ENCODE peak calls at places on chromosomes 5 and 9, in four cellular contexts. One of them, this sample, is unnamed.

GRCh38 chr5:62093981-62094380 is 212.0 kb upstream of the KIF2A start:
- DNase-seq in stomach: no peak
- DNase-seq in RCC 7860: peak
- DNase-seq in nucleus accumbens: peak
- DNase-seq in this sample: peak

GRCh38 chr5:102975040-102975439 is 144.9 kb downstream of the GIN1 start:
- DNase-seq in stomach: no peak
- DNase-seq in RCC 7860: no peak
- DNase-seq in nucleus accumbens: no peak
- DNase-seq in this sample: no peak

GRCh38 chr9:29806941-29807625 is 2233.8 kb upstream of the C9orf72 start:
- DNase-seq in stomach: no peak
- DNase-seq in RCC 7860: no peak
- DNase-seq in nucleus accumbens: no peak
- DNase-seq in this sample: no peak

GRCh38 chr9:123680382-123680781 is 249.5 kb downstream of the DENND1A start:
- DNase-seq in stomach: no peak
- DNase-seq in RCC 7860: no peak
- DNase-seq in nucleus accumbens: no peak
- DNase-seq in this sample: no peak

GRCh38 chr9:98644011-98644410 is 64.7 kb downstream of the GABBR2 start:
- DNase-seq in stomach: no peak
- DNase-seq in RCC 7860: no peak
- DNase-seq in nucleus accumbens: no peak
- DNase-seq in this sample: no peak

GRCh38 chr5:139961435-139962157 is 81.5 kb downstream of the NRG2 start:
- DNase-seq in stomach: no peak
- DNase-seq in RCC 7860: no peak
- DNase-seq in nucleus accumbens: no peak
- DNase-seq in this sample: no peak

GRCh38 chr9:125789196-125789595 is 42.0 kb downstream of the PBX3 start:
- DNase-seq in stomach: no peak
- DNase-seq in RCC 7860: no peak
- DNase-seq in nucleus accumbens: no peak
- DNase-seq in this sample: no peak

GRCh38 chr9:97802276-97802675 is 50.8 kb upstream of the FOXE1 start:
- DNase-seq in stomach: no peak
- DNase-seq in RCC 7860: peak
- DNase-seq in nucleus accumbens: no peak
- DNase-seq in this sample: no peak

GRCh38 chr5:129749101-129749500 is 1.2 kb downstream of the MINAR2 start:
- DNase-seq in stomach: no peak
- DNase-seq in RCC 7860: no peak
- DNase-seq in nucleus accumbens: no peak
- DNase-seq in this sample: no peak

GRCh38 chr5:122532035-122532434 is 220.0 kb downstream of the SNCAIP start:
- DNase-seq in stomach: no peak
- DNase-seq in RCC 7860: no peak
- DNase-seq in nucleus accumbens: no peak
- DNase-seq in this sample: no peak

GRCh38 chr9:79387091-79387490 is 184.7 kb upstream of the TLE4 start:
- DNase-seq in stomach: no peak
- DNase-seq in RCC 7860: peak
- DNase-seq in nucleus accumbens: no peak
- DNase-seq in this sample: no peak

GRCh38 chr9:34997375-34997774 is 7.8 kb downstream of the DNAJB5 start:
- DNase-seq in stomach: no peak
- DNase-seq in RCC 7860: no peak
- DNase-seq in nucleus accumbens: no peak
- DNase-seq in this sample: no peak

GRCh38 chr5:137101544-137101943 is 397.6 kb downstream of the SPOCK1 start:
- DNase-seq in stomach: no peak
- DNase-seq in RCC 7860: no peak
- DNase-seq in nucleus accumbens: no peak
- DNase-seq in this sample: no peak

GRCh38 chr9:112323378-112323854 is 10.0 kb downstream of the PTBP3 start:
- DNase-seq in stomach: no peak
- DNase-seq in RCC 7860: no peak
- DNase-seq in nucleus accumbens: no peak
- DNase-seq in this sample: no peak

GRCh38 chr5:44002381-44002901 is 386.8 kb downstream of the FGF10 start:
- DNase-seq in stomach: peak
- DNase-seq in RCC 7860: peak
- DNase-seq in nucleus accumbens: no peak
- DNase-seq in this sample: no peak

GRCh38 chr9:127667906-127668305 is 38.9 kb upstream of the CFAP157 start:
- DNase-seq in stomach: no peak
- DNase-seq in RCC 7860: no peak
- DNase-seq in nucleus accumbens: no peak
- DNase-seq in this sample: no peak

GRCh38 chr5:159463590-159464321 is 133.5 kb upstream of the IL12B start:
- DNase-seq in stomach: no peak
- DNase-seq in RCC 7860: peak
- DNase-seq in nucleus accumbens: no peak
- DNase-seq in this sample: no peak

GRCh38 chr9:4686584-4686983 is 7.2 kb downstream of the CDC37L1 start:
- DNase-seq in stomach: no peak
- DNase-seq in RCC 7860: no peak
- DNase-seq in nucleus accumbens: no peak
- DNase-seq in this sample: no peak

GRCh38 chr9:93094294-93095204 is 1.5 kb upstream of the CARD19 start:
- DNase-seq in stomach: no peak
- DNase-seq in RCC 7860: no peak
- DNase-seq in nucleus accumbens: peak
- DNase-seq in this sample: no peak

GRCh38 chr9:128723352-128723865 is 518 bp downstream of the ZDHHC12 start:
- DNase-seq in stomach: no peak
- DNase-seq in RCC 7860: no peak
- DNase-seq in nucleus accumbens: no peak
- DNase-seq in this sample: no peak

GRCh38 chr5:73940026-73940425 is 314.0 kb downstream of the ARHGEF28 start:
- DNase-seq in stomach: no peak
- DNase-seq in RCC 7860: peak
- DNase-seq in nucleus accumbens: no peak
- DNase-seq in this sample: peak

GRCh38 chr9:124040186-124040920 is 28.8 kb downstream of the LHX2 start:
- DNase-seq in stomach: no peak
- DNase-seq in RCC 7860: no peak
- DNase-seq in nucleus accumbens: no peak
- DNase-seq in this sample: no peak

GRCh38 chr5:81105261-81105877 is 127.8 kb upstream of the CKMT2 start:
- DNase-seq in stomach: no peak
- DNase-seq in RCC 7860: no peak
- DNase-seq in nucleus accumbens: no peak
- DNase-seq in this sample: no peak

GRCh38 chr9:81293651-81294050 is 395.7 kb downstream of the TLE1 start:
- DNase-seq in stomach: no peak
- DNase-seq in RCC 7860: no peak
- DNase-seq in nucleus accumbens: no peak
- DNase-seq in this sample: no peak

GRCh38 chr5:179311091-179311470 is 34.2 kb downstream of the ADAMTS2 start:
- DNase-seq in stomach: no peak
- DNase-seq in RCC 7860: no peak
- DNase-seq in nucleus accumbens: no peak
- DNase-seq in this sample: no peak

GRCh38 chr5:55231476-55232193 is 1.8 kb downstream of the CCNO start:
- DNase-seq in stomach: no peak
- DNase-seq in RCC 7860: no peak
- DNase-seq in nucleus accumbens: no peak
- DNase-seq in this sample: no peak

GRCh38 chr9:28774433-28775029 is 1201.2 kb upstream of the C9orf72 start:
- DNase-seq in stomach: no peak
- DNase-seq in RCC 7860: peak
- DNase-seq in nucleus accumbens: no peak
- DNase-seq in this sample: peak

GRCh38 chr9:118059520-118060278 is 355.5 kb downstream of the TLR4 start:
- DNase-seq in stomach: peak
- DNase-seq in RCC 7860: no peak
- DNase-seq in nucleus accumbens: no peak
- DNase-seq in this sample: no peak

GRCh38 chr5:38468202-38468656 is 88.2 kb downstream of the LIFR start:
- DNase-seq in stomach: no peak
- DNase-seq in RCC 7860: peak
- DNase-seq in nucleus accumbens: no peak
- DNase-seq in this sample: no peak

GRCh38 chr5:5422819-5423515 is 490 bp downstream of the ICE1 start:
- DNase-seq in stomach: no peak
- DNase-seq in RCC 7860: no peak
- DNase-seq in nucleus accumbens: no peak
- DNase-seq in this sample: peak

GRCh38 chr5:6291961-6292360 is 86.4 kb downstream of the MED10 start:
- DNase-seq in stomach: no peak
- DNase-seq in RCC 7860: no peak
- DNase-seq in nucleus accumbens: no peak
- DNase-seq in this sample: no peak

GRCh38 chr5:82777106-82777505 is 300.1 kb downstream of the TMEM167A start:
- DNase-seq in stomach: no peak
- DNase-seq in RCC 7860: no peak
- DNase-seq in nucleus accumbens: no peak
- DNase-seq in this sample: no peak

GRCh38 chr5:126837907-126838539 is 61.1 kb downstream of the LMNB1 start:
- DNase-seq in stomach: no peak
- DNase-seq in RCC 7860: no peak
- DNase-seq in nucleus accumbens: no peak
- DNase-seq in this sample: no peak

GRCh38 chr9:109039539-109039938 is 26.2 kb upstream of the CTNNAL1 start:
- DNase-seq in stomach: no peak
- DNase-seq in RCC 7860: peak
- DNase-seq in nucleus accumbens: no peak
- DNase-seq in this sample: no peak